ENCODE peak calls at places on chromosomes 13 and 19, in five cellular contexts. P is H9, N is H1, K is IMR-90, Q is trophoblast cell. E is an unnamed sample.

GRCh38 chr19:29188704-29189375 is 24.1 kb downstream of the UQCRFS1 start:
- DNase-seq in P (no peak), N (no peak), K (peak), Q (no peak), E (no peak)

GRCh38 chr19:50199254-50199545 is 4.2 kb upstream of the MYH14 start:
- DNase-seq in P (no peak), N (no peak), K (no peak), Q (no peak), E (no peak)

GRCh38 chr19:32017341-32017948 is 328.0 kb upstream of the ZNF507 start:
- DNase-seq in P (no peak), N (no peak), K (no peak), Q (no peak), E (no peak)

GRCh38 chr13:76214001-76214400 is 577.9 kb downstream of the LMO7 start:
- DNase-seq in P (no peak), N (no peak), K (no peak), Q (no peak), E (no peak)

GRCh38 chr13:40565282-40566148 is 100.9 kb downstream of the FOXO1 start:
- DNase-seq in P (no peak), N (no peak), K (no peak), Q (no peak), E (no peak)

GRCh38 chr13:40306817-40307216 is 359.6 kb downstream of the FOXO1 start:
- DNase-seq in P (no peak), N (no peak), K (no peak), Q (no peak), E (no peak)

GRCh38 chr19:42121036-42121621 is 11.1 kb downstream of the POU2F2 start:
- DNase-seq in P (no peak), N (no peak), K (no peak), Q (no peak), E (no peak)

GRCh38 chr13:89061821-89062220 is 1390.7 kb downstream of the SLITRK5 start:
- DNase-seq in P (no peak), N (no peak), K (no peak), Q (no peak), E (no peak)

GRCh38 chr19:1837625-1838105 is 10.6 kb downstream of the REXO1 start:
- DNase-seq in P (peak), N (no peak), K (no peak), Q (peak), E (no peak)

GRCh38 chr19:17125052-17125727 is 49.6 kb downstream of the MYO9B start:
- DNase-seq in P (no peak), N (no peak), K (peak), Q (no peak), E (no peak)

GRCh38 chr13:20689291-20689690 is 14.2 kb upstream of the IL17D start:
- DNase-seq in P (no peak), N (no peak), K (no peak), Q (peak), E (no peak)

GRCh38 chr19:49042177-49042576 is 1.5 kb upstream of the CGB5 start:
- DNase-seq in P (no peak), N (no peak), K (no peak), Q (no peak), E (no peak)

GRCh38 chr19:14375055-14375581 is 6.1 kb upstream of the ADGRE5 start:
- DNase-seq in P (no peak), N (no peak), K (no peak), Q (peak), E (no peak)

GRCh38 chr13:40146586-40147240 is 491.3 kb downstream of the COG6 start:
- DNase-seq in P (no peak), N (no peak), K (no peak), Q (no peak), E (no peak)

GRCh38 chr13:103044054-103044453 is 22.2 kb downstream of the SLC10A2 start:
- DNase-seq in P (no peak), N (no peak), K (no peak), Q (no peak), E (no peak)

GRCh38 chr19:21705393-21705792 is 62.0 kb downstream of the ZNF100 start:
- DNase-seq in P (peak), N (peak), K (no peak), Q (no peak), E (no peak)

GRCh38 chr19:29483641-29483920 is 42.2 kb upstream of the VSTM2B start:
- DNase-seq in P (peak), N (no peak), K (no peak), Q (no peak), E (no peak)

GRCh38 chr19:55526216-55527196 is 10.4 kb downstream of the SBK2 start:
- DNase-seq in P (no peak), N (no peak), K (peak), Q (no peak), E (no peak)

GRCh38 chr19:50230379-50231351 is 27.2 kb downstream of the MYH14 start:
- DNase-seq in P (peak), N (peak), K (no peak), Q (no peak), E (no peak)

GRCh38 chr19:7980635-7981121 is 24.8 kb downstream of the ELAVL1 start:
- DNase-seq in P (no peak), N (no peak), K (no peak), Q (no peak), E (no peak)

GRCh38 chr19:34411216-34411615 is 7.0 kb downstream of the PDCD2L start:
- DNase-seq in P (no peak), N (no peak), K (no peak), Q (no peak), E (no peak)

GRCh38 chr19:49432141-49433073 is 7.2 kb downstream of the GFY start:
- DNase-seq in P (peak), N (no peak), K (no peak), Q (no peak), E (no peak)

GRCh38 chr13:60018536-60018935 is 145.2 kb downstream of the DIAPH3 start:
- DNase-seq in P (no peak), N (no peak), K (no peak), Q (no peak), E (no peak)

GRCh38 chr13:37303610-37304009 is 198.1 kb upstream of the CSNK1A1L start:
- DNase-seq in P (no peak), N (no peak), K (peak), Q (no peak), E (no peak)

GRCh38 chr13:98755729-98756128 is 3.3 kb upstream of the SLC15A1 start:
- DNase-seq in P (no peak), N (no peak), K (no peak), Q (no peak), E (no peak)

GRCh38 chr19:16363133-16363851 is 38.7 kb downstream of the KLF2 start:
- DNase-seq in P (no peak), N (no peak), K (no peak), Q (no peak), E (no peak)

GRCh38 chr13:42836930-42837329 is 55.5 kb downstream of the FAM216B start:
- DNase-seq in P (no peak), N (peak), K (peak), Q (no peak), E (no peak)

GRCh38 chr19:49497047-49497789 is 984 bp downstream of the RPS11 start:
- DNase-seq in P (peak), N (no peak), K (peak), Q (peak), E (no peak)

GRCh38 chr19:42423462-42424344 is 3.5 kb downstream of the LIPE start:
- DNase-seq in P (peak), N (no peak), K (peak), Q (no peak), E (peak)

GRCh38 chr13:31073859-31074718 is 87.6 kb downstream of the HSPH1 start:
- DNase-seq in P (no peak), N (no peak), K (peak), Q (no peak), E (peak)

GRCh38 chr13:105763851-105764250 is 771.6 kb downstream of the EFNB2 start:
- DNase-seq in P (no peak), N (no peak), K (no peak), Q (no peak), E (no peak)

GRCh38 chr19:17328517-17329060 is 6.1 kb downstream of the ANO8 start:
- DNase-seq in P (no peak), N (no peak), K (no peak), Q (no peak), E (no peak)

GRCh38 chr19:41928754-41929535 is 696 bp upstream of the ERFL start:
- DNase-seq in P (no peak), N (no peak), K (no peak), Q (no peak), E (no peak)

GRCh38 chr13:25292301-25292700 is 5.0 kb upstream of the MTMR6 start:
- DNase-seq in P (peak), N (no peak), K (peak), Q (no peak), E (no peak)

GRCh38 chr13:108795841-108796240 is 166.4 kb downstream of the MYO16 start:
- DNase-seq in P (no peak), N (no peak), K (peak), Q (no peak), E (no peak)

GRCh38 chr13:45416521-45417125 is 1.6 kb downstream of the SLC25A30 start:
- DNase-seq in P (no peak), N (no peak), K (no peak), Q (no peak), E (no peak)

GRCh38 chr19:44207126-44207803 is 5.1 kb upstream of the ZNF227 start:
- DNase-seq in P (peak), N (peak), K (peak), Q (peak), E (peak)

GRCh38 chr19:8684001-8684902 is 14.3 kb downstream of the ACTL9 start:
- DNase-seq in P (no peak), N (no peak), K (no peak), Q (no peak), E (no peak)

GRCh38 chr19:943551-944170 is 17.8 kb downstream of the ARID3A start:
- DNase-seq in P (no peak), N (no peak), K (no peak), Q (no peak), E (no peak)

GRCh38 chr19:38649305-38650179 is 2.1 kb downstream of the ACTN4 start:
- DNase-seq in P (no peak), N (no peak), K (no peak), Q (no peak), E (no peak)
- H4K91ac ChIP-seq in P (no peak), N (no peak), K (peak), Q (peak), E (no peak)

DNA sequence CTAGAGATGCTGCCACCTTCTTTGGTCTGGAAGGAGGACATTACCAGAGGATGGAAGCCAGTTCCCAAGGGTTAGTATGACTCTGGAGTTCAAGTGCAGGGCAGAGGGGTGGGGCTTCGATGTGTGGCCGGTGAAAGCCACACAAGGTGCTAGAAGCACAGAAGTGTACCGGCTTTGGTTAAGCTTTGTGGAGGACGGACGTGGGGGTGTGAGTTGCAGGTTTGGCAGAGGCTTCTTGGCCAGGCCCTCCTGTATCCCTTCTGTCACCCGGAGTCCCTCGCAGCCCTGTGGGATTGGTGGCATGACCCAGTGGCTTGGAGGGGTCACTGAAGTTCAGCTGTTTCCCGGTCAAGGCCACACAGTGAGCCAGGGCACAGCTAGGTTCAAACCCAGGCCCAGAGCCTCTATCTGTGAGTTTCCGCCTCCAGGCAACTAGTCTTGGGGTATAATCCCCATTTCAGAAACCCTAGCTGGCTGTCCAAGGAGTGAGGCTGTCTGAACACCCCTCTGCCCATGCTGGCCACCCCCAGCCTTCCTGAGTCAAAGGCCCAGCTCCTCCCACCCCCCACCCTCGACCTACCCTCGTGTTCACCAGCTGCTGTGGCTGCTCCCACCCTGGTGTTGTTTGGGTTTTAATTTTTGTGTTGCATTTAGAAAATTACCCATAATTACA is 4.6 kb upstream of the SSBP4 start:
- DNase-seq in P (peak), N (no peak), K (no peak), Q (no peak), E (no peak)
- H4K91ac ChIP-seq in P (no peak), N (no peak), K (peak), Q (no peak), E (no peak)

DNA sequence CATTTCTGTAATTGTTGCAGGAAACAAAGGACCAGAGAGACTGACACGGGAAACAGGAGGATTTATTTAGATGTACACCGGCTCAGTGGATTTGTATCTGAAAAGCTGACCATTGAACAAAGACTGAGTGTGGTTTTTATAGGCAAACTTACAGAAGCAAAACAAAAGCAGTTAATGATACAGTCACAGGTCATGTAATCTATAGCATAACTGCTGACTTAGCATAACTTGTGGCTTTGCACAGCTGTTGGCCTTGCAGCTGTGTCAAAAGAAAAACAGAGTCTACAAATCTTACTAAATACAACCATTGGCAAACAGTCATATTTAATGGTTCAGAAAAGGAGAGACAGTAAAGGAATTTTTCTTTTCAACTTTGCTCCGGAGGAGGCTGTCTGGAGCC is 2.3 kb upstream of the ILF3 start:
- DNase-seq in P (no peak), N (no peak), K (no peak), Q (no peak), E (no peak)
- H4K91ac ChIP-seq in P (no peak), N (no peak), K (no peak), Q (no peak), E (no peak)

DNA sequence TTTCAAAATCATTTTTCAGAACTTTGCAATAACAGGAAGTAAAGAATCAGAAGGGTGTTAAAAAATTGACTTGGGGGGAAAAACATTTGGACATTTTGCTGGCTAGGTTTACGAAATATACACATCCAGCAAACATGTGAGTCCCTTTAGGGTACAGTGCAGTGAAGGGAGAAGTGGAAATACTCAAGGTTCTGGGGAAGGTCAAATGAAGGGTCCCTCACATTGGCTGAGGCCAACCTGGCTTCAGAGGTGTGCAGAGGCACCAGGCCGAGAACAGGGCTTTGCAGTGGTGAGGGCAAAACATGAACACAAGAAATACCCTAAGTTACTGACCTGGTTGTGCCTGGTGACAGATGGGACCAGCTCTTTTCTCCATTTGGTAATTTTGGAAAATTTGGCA is 1.6 kb upstream of the UPF3A start:
- DNase-seq in P (no peak), N (no peak), K (no peak), Q (no peak), E (no peak)
- H4K91ac ChIP-seq in P (no peak), N (no peak), K (no peak), Q (no peak), E (no peak)

GRCh38 chr19:6238643-6239281 is 41.0 kb downstream of the MLLT1 start:
- DNase-seq in P (no peak), N (no peak), K (peak), Q (no peak), E (no peak)
- H4K91ac ChIP-seq in P (no peak), N (no peak), K (no peak), Q (no peak), E (no peak)